ENCODE peak calls at places on chromosomes 4 and X, in five cellular contexts. N is tibial artery, B is IMR-90, E is fibroblast of villous mesenchyme, W is cardiac fibroblast. R is an unnamed sample.

GRCh38 chr4:138659041-138659565 is 356.5 kb upstream of the NOCT start:
- DNase-seq in E (no peak), B (no peak), W (no peak), N (no peak), R (no peak)

GRCh38 chr4:109648266-109648996 is 54.8 kb downstream of the CASP6 start:
- DNase-seq in E (no peak), W (peak), B (no peak), N (no peak), R (peak)

GRCh38 chr4:28357985-28358384 is 1497.3 kb downstream of the STIM2 start:
- DNase-seq in B (peak), N (no peak), W (peak), E (no peak), R (peak)

GRCh38 chr4:31051151-31051550 is 331.0 kb downstream of the PCDH7 start:
- DNase-seq in E (no peak), W (no peak), B (peak), N (no peak), R (no peak)

GRCh38 chr4:64271601-64272081 is 137.6 kb downstream of the TECRL start:
- DNase-seq in N (no peak), B (no peak), E (no peak), W (no peak), R (no peak)

GRCh38 chr4:100287569-100287968 is 97.3 kb upstream of the DDIT4L start:
- DNase-seq in W (no peak), E (no peak), B (no peak), N (no peak), R (no peak)

GRCh38 chrX:72245461-72246089 is 6.7 kb upstream of the ERCC6L start:
- DNase-seq in E (peak), W (peak), B (peak), N (no peak), R (peak)

GRCh38 chr4:77037736-77038135 is 38.1 kb downstream of the CCNI start:
- DNase-seq in W (no peak), E (no peak), B (peak), N (no peak), R (no peak)

GRCh38 chrX:125205084-125205917 is 114.4 kb upstream of the TEX13C start:
- DNase-seq in B (no peak), N (peak), E (no peak), W (peak), R (peak)

GRCh38 chrX:150161092-150161672 is 201.9 kb upstream of the MAMLD1 start:
- DNase-seq in B (peak), E (no peak), N (no peak), W (peak), R (no peak)

GRCh38 chrX:140764401-140764919 is 54.9 kb downstream of the LINC00632 start:
- DNase-seq in E (peak), W (peak), N (peak), B (peak), R (peak)

DNA sequence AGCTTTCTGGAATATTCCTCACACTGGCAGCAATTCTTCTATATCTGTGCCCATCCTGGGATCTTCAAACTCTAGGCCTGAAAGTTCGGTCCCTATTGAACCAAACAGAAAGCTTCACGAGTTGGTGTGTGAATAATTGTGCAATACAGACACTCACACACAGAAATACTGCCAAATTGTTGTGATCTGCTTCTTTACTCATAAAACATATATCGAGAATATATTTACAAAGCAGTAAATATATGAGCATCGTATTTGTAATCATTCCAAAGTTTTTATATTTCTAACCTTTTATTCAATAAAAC is 56.6 kb upstream of the BEX4 start:
- DNase-seq in N (no peak), W (no peak), B (no peak), E (no peak), R (no peak)
- TF ChIP-seq CTCF in N (no peak), W (no peak), B (no peak), E (no peak), R (no peak)

GRCh38 chrX:46727445-46727844 is 31.5 kb downstream of the SLC9A7 start:
- DNase-seq in N (no peak), E (peak), W (peak), B (peak), R (no peak)
- H3K4me3 ChIP-seq in N (no peak), E (no peak), W (no peak), B (no peak), R (no peak)

GRCh38 chrX:15043538-15043937 is 170.3 kb downstream of the MOSPD2 start:
- DNase-seq in N (no peak), B (no peak), E (no peak), W (no peak), R (no peak)
- TF ChIP-seq CTCF in N (no peak), B (no peak), E (no peak), W (no peak), R (no peak)

DNA sequence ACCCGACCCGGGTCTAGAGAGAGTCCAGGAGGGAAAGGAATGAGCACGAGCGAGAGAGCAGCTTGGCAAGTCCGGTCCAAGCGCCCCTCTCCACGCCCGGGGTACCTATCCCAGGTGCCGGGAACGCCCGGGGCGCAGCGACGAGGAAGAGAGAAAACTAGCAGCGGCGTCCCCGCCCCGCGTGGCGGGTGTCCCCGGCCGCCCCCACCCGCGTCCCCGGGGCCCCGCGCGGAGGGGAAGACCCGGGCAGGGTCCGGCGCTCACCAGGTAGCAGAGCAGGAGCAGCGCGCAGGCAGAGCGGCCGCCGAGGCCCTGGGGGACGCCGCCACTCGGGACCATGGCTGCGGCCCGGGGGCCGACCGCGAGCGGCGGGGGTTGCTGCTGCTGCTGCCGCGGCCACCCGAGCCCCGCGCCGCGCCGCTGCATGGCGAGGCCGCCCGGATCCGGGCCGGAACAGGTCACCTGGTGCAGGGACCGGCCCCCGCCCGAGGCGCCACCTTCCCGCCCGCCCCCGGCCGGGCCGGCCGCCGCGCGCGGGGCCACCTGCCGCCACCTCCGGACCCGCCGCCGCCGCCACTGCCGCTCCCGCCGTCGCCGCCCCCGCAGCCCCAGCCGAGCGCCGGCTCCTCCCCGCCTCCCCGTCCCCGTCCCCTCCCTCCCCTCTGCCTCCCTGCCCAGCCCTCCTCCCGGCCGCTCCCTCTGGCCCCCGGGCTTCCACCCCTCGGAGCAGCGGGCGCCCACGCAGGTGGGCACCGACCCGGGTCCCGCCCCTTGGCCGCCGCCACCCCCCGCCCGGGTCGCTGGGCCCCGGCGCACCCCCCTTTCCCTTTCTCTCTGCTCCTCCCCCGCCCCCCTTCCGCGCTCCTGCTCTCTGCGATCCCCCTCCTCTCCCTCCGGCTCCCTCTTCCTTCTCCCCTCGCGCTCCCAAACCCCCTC is at the start of gene SEL1L3:
- DNase-seq in E (no peak), W (no peak), B (no peak), N (no peak), R (peak)
- H3K4me3 ChIP-seq in E (peak), W (peak), B (peak), N (peak), R (peak)

R was measured in epithelial cell of esophagus.